ENCODE peak calls at places on chromosomes 13 and 19, in nine cellular contexts. M, B, K, Z, P, I, A, C and V are unnamed samples.

GRCh38 chr19:56423276-56423984 is 19.3 kb downstream of the ZNF583 start:
- DNase-seq in I (no peak), P (no peak), Z (no peak), B (no peak), A (no peak), K (no peak), M (no peak), C (no peak), V (no peak)

GRCh38 chr13:24217601-24218281 is 57.2 kb downstream of the SPATA13 start:
- DNase-seq in K (no peak), I (peak), M (no peak), P (no peak), B (no peak), Z (no peak), C (no peak), A (no peak), V (no peak)

GRCh38 chr19:4717191-4717965 is 6.3 kb downstream of the DPP9 start:
- DNase-seq in A (no peak), P (no peak), M (no peak), K (no peak), Z (no peak), C (no peak), I (peak), B (no peak), V (no peak)

GRCh38 chr19:55447421-55448174 is 4.5 kb upstream of the SHISA7 start:
- DNase-seq in A (peak), I (peak), C (peak), P (no peak), B (no peak), K (no peak), M (no peak), Z (peak), V (no peak)

GRCh38 chr13:23828866-23829265 is 60.3 kb downstream of the MIPEP start:
- DNase-seq in I (peak), K (no peak), A (no peak), B (no peak), M (no peak), P (no peak), Z (no peak), C (no peak), V (no peak)

GRCh38 chr19:45615795-45616708 is 14.0 kb upstream of the GPR4 start:
- DNase-seq in I (peak), M (no peak), K (peak), C (peak), P (no peak), Z (no peak), A (peak), B (peak), V (no peak)

GRCh38 chr13:23889598-23890224 is 511 bp upstream of the MIPEP start:
- DNase-seq in M (no peak), P (no peak), K (no peak), A (peak), Z (no peak), C (peak), B (no peak), I (peak), V (no peak)

GRCh38 chr19:15563325-15563794 is 51.7 kb upstream of the CYP4F8 start:
- DNase-seq in M (no peak), P (no peak), C (no peak), I (peak), Z (peak), B (no peak), K (no peak), A (no peak), V (no peak)

GRCh38 chr19:21748088-21748487 is 19.3 kb downstream of the ZNF100 start:
- DNase-seq in K (no peak), A (no peak), Z (no peak), C (no peak), M (no peak), I (no peak), B (no peak), P (no peak), V (no peak)

GRCh38 chr19:33872445-33873320 is 76.0 kb downstream of the KCTD15 start:
- DNase-seq in P (no peak), M (no peak), A (no peak), I (peak), Z (no peak), C (no peak), K (no peak), B (no peak), V (no peak)

GRCh38 chr19:38699027-38699346 is 45.3 kb downstream of the CAPN12 start:
- DNase-seq in B (no peak), Z (no peak), C (no peak), I (no peak), P (no peak), K (no peak), M (no peak), A (no peak), V (no peak)

GRCh38 chr13:76852991-76853390 is 33.2 kb downstream of the KCTD12 start:
- DNase-seq in K (no peak), B (no peak), Z (no peak), I (peak), M (no peak), P (no peak), C (no peak), A (no peak), V (no peak)

GRCh38 chr19:16161848-16162247 is 11.5 kb downstream of the CIB3 start:
- DNase-seq in A (no peak), K (no peak), I (peak), Z (no peak), B (no peak), C (peak), P (no peak), M (no peak), V (no peak)

GRCh38 chr13:107067381-107067780 is 499.4 kb upstream of the ARGLU1 start:
- DNase-seq in I (no peak), K (no peak), Z (no peak), A (no peak), B (no peak), P (no peak), C (no peak), M (no peak), V (no peak)

GRCh38 chr19:39514840-39515550 is at the start of gene SELENOV:
- DNase-seq in P (no peak), I (peak), A (no peak), Z (no peak), M (no peak), K (no peak), C (no peak), B (no peak), V (no peak)

GRCh38 chr13:21625366-21625765 is 21.4 kb upstream of the MICU2 start:
- DNase-seq in K (no peak), Z (no peak), I (peak), C (peak), M (no peak), B (no peak), P (no peak), A (peak), V (no peak)

GRCh38 chr13:80363890-80364503 is 23.1 kb upstream of the SPRY2 start:
- DNase-seq in P (no peak), B (no peak), A (peak), I (peak), M (no peak), C (peak), K (no peak), Z (no peak), V (no peak)

GRCh38 chr13:23956106-23956505 is 58.8 kb upstream of the C1QTNF9B start:
- DNase-seq in C (peak), P (no peak), A (no peak), Z (no peak), M (no peak), K (no peak), B (no peak), I (peak), V (no peak)

GRCh38 chr13:50230365-50230978 is 215.2 kb downstream of the KCNRG start:
- DNase-seq in K (no peak), M (no peak), I (peak), A (no peak), P (no peak), C (no peak), B (no peak), Z (no peak), V (no peak)

GRCh38 chr19:31515931-31516330 is 166.7 kb upstream of the TSHZ3 start:
- DNase-seq in Z (no peak), P (no peak), A (no peak), C (no peak), I (peak), K (no peak), M (no peak), B (no peak), V (no peak)

GRCh38 chr13:108044929-108045328 is 170.4 kb downstream of the LIG4 start:
- DNase-seq in A (no peak), I (no peak), Z (no peak), K (no peak), P (no peak), M (no peak), B (no peak), C (no peak), V (no peak)

GRCh38 chr19:34184880-34185491 is 12.7 kb downstream of the LSM14A start:
- DNase-seq in P (no peak), A (no peak), I (peak), C (no peak), M (no peak), B (no peak), K (no peak), Z (no peak), V (no peak)

GRCh38 chr13:66780814-66781213 is 449.3 kb downstream of the PCDH9 start:
- DNase-seq in P (no peak), M (no peak), I (peak), C (no peak), K (no peak), A (no peak), Z (no peak), B (no peak), V (no peak)

GRCh38 chr19:29878973-29879654 is 62.9 kb upstream of the URI1 start:
- DNase-seq in Z (no peak), I (peak), P (no peak), M (no peak), C (peak), B (no peak), K (no peak), A (peak), V (no peak)

GRCh38 chr19:43533546-43534304 is 737 bp downstream of the ZNF575 start:
- DNase-seq in P (peak), K (peak), I (peak), B (peak), C (peak), Z (peak), M (peak), A (peak), V (peak)

GRCh38 chr19:17757125-17757524 is 5.8 kb downstream of the FCHO1 start:
- DNase-seq in Z (peak), A (peak), K (peak), P (no peak), M (peak), I (peak), B (no peak), C (peak), V (no peak)

GRCh38 chr13:40484981-40485380 is 181.5 kb downstream of the FOXO1 start:
- DNase-seq in I (no peak), A (no peak), B (no peak), K (no peak), Z (no peak), C (no peak), M (no peak), P (no peak), V (no peak)

GRCh38 chr13:112955271-112955937 is 13.6 kb upstream of the MCF2L start:
- DNase-seq in B (no peak), I (no peak), A (no peak), C (no peak), Z (no peak), P (no peak), M (no peak), K (peak), V (no peak)

GRCh38 chr19:19342086-19343015 is 21.7 kb downstream of the MAU2 start:
- DNase-seq in C (peak), A (peak), B (no peak), P (no peak), K (no peak), Z (peak), M (peak), I (peak), V (peak)

GRCh38 chr13:51849145-51850101 is 4.4 kb upstream of the TMEM272 start:
- DNase-seq in K (no peak), P (no peak), I (peak), A (no peak), C (peak), Z (no peak), M (no peak), B (no peak), V (peak)

GRCh38 chr13:90238433-90238832 is 1109.1 kb upstream of the MIR17HG start:
- DNase-seq in M (no peak), I (no peak), C (no peak), B (no peak), A (no peak), P (no peak), Z (no peak), K (no peak), V (no peak)